ENCODE peak calls at places on chromosome 1, in nine cellular contexts. One of them, this sample, is unnamed. For H3K9me3, the result is how much of the 10 kb centered on the place peaks cover.

GRCh38 chr1:32464716-32465540 is at the start of gene ZBTB8B:
- DNase-seq in mesenchymal stem cell: peak
- DNase-seq in uterus: peak
- DNase-seq in T-helper 17 cell: no peak
- DNase-seq in right atrium auricular region: no peak
- DNase-seq in astrocyte: peak
- DNase-seq in mammary epithelial cell: peak
- DNase-seq in Peyer's patch: no peak
- DNase-seq in ovary: peak
- DNase-seq in this sample: peak

GRCh38 chr1:93565496-93566221 is 116.0 kb downstream of the BCAR3 start:
- DNase-seq in mesenchymal stem cell: no peak
- DNase-seq in Peyer's patch: no peak
- DNase-seq in T-helper 17 cell: no peak
- DNase-seq in uterus: no peak
- DNase-seq in mammary epithelial cell: no peak
- DNase-seq in astrocyte: peak
- DNase-seq in ovary: no peak
- DNase-seq in right atrium auricular region: no peak
- DNase-seq in this sample: no peak

GRCh38 chr1:22639286-22639685 is 2.9 kb downstream of the C1QA start:
- DNase-seq in T-helper 17 cell: no peak
- DNase-seq in ovary: no peak
- DNase-seq in uterus: no peak
- DNase-seq in mammary epithelial cell: no peak
- DNase-seq in Peyer's patch: no peak
- DNase-seq in mesenchymal stem cell: peak
- DNase-seq in astrocyte: peak
- DNase-seq in right atrium auricular region: no peak
- DNase-seq in this sample: no peak

GRCh38 chr1:79052829-79053449 is 46.4 kb upstream of the ADGRL4 start:
- DNase-seq in right atrium auricular region: no peak
- DNase-seq in uterus: no peak
- DNase-seq in Peyer's patch: no peak
- DNase-seq in mesenchymal stem cell: no peak
- DNase-seq in astrocyte: no peak
- DNase-seq in ovary: no peak
- DNase-seq in mammary epithelial cell: no peak
- DNase-seq in T-helper 17 cell: no peak
- DNase-seq in this sample: no peak

GRCh38 chr1:21644348-21644747 is 24.8 kb downstream of the RAP1GAP start:
- DNase-seq in astrocyte: no peak
- DNase-seq in right atrium auricular region: no peak
- DNase-seq in Peyer's patch: no peak
- DNase-seq in ovary: no peak
- DNase-seq in mammary epithelial cell: no peak
- DNase-seq in uterus: no peak
- DNase-seq in T-helper 17 cell: no peak
- DNase-seq in mesenchymal stem cell: no peak
- DNase-seq in this sample: no peak

GRCh38 chr1:32665915-32666314 is 14.9 kb downstream of the RBBP4 start:
- DNase-seq in ovary: no peak
- DNase-seq in right atrium auricular region: no peak
- DNase-seq in astrocyte: no peak
- DNase-seq in mammary epithelial cell: no peak
- DNase-seq in uterus: no peak
- DNase-seq in Peyer's patch: no peak
- DNase-seq in mesenchymal stem cell: no peak
- DNase-seq in T-helper 17 cell: no peak
- DNase-seq in this sample: no peak

GRCh38 chr1:194076646-194077045 is 890.2 kb upstream of the B3GALT2 start:
- DNase-seq in mesenchymal stem cell: peak
- DNase-seq in T-helper 17 cell: no peak
- DNase-seq in uterus: no peak
- DNase-seq in Peyer's patch: no peak
- DNase-seq in ovary: no peak
- DNase-seq in astrocyte: peak
- DNase-seq in mammary epithelial cell: no peak
- DNase-seq in right atrium auricular region: no peak
- DNase-seq in this sample: no peak

GRCh38 chr1:197130677-197131304 is 15.7 kb downstream of the ASPM start:
- DNase-seq in mammary epithelial cell: peak
- DNase-seq in T-helper 17 cell: no peak
- DNase-seq in astrocyte: peak
- DNase-seq in Peyer's patch: no peak
- DNase-seq in ovary: no peak
- DNase-seq in mesenchymal stem cell: peak
- DNase-seq in right atrium auricular region: no peak
- DNase-seq in uterus: no peak
- DNase-seq in this sample: no peak

GRCh38 chr1:15703562-15703961 is 19.4 kb downstream of the PLEKHM2 start:
- DNase-seq in uterus: peak
- DNase-seq in right atrium auricular region: peak
- DNase-seq in mammary epithelial cell: peak
- DNase-seq in mesenchymal stem cell: peak
- DNase-seq in astrocyte: peak
- DNase-seq in Peyer's patch: no peak
- DNase-seq in ovary: peak
- DNase-seq in T-helper 17 cell: no peak
- DNase-seq in this sample: peak

GRCh38 chr1:35947547-35947946 is 16.6 kb downstream of the AGO3 start:
- DNase-seq in astrocyte: no peak
- DNase-seq in uterus: no peak
- DNase-seq in ovary: no peak
- DNase-seq in mesenchymal stem cell: peak
- DNase-seq in T-helper 17 cell: no peak
- DNase-seq in mammary epithelial cell: no peak
- DNase-seq in Peyer's patch: no peak
- DNase-seq in right atrium auricular region: no peak
- DNase-seq in this sample: no peak

GRCh38 chr1:221672160-221672762 is 69.6 kb downstream of the DUSP10 start:
- DNase-seq in mesenchymal stem cell: peak
- DNase-seq in right atrium auricular region: no peak
- DNase-seq in astrocyte: peak
- DNase-seq in T-helper 17 cell: no peak
- DNase-seq in ovary: no peak
- DNase-seq in Peyer's patch: no peak
- DNase-seq in uterus: no peak
- DNase-seq in mammary epithelial cell: peak
- DNase-seq in this sample: no peak

GRCh38 chr1:172838681-172839313 is 179.9 kb downstream of the FASLG start:
- DNase-seq in ovary: no peak
- DNase-seq in T-helper 17 cell: no peak
- DNase-seq in right atrium auricular region: no peak
- DNase-seq in Peyer's patch: no peak
- DNase-seq in mammary epithelial cell: no peak
- DNase-seq in astrocyte: no peak
- DNase-seq in uterus: no peak
- DNase-seq in mesenchymal stem cell: no peak
- DNase-seq in this sample: no peak

GRCh38 chr1:94954292-94955220 is 27.6 kb upstream of the CNN3 start:
- DNase-seq in ovary: no peak
- DNase-seq in Peyer's patch: no peak
- DNase-seq in right atrium auricular region: no peak
- DNase-seq in astrocyte: no peak
- DNase-seq in T-helper 17 cell: no peak
- DNase-seq in mesenchymal stem cell: peak
- DNase-seq in uterus: no peak
- DNase-seq in mammary epithelial cell: no peak
- DNase-seq in this sample: no peak

GRCh38 chr1:6700853-6701436 is 671 bp downstream of the DNAJC11 start:
- DNase-seq in mesenchymal stem cell: peak
- DNase-seq in right atrium auricular region: no peak
- DNase-seq in T-helper 17 cell: no peak
- DNase-seq in ovary: no peak
- DNase-seq in Peyer's patch: no peak
- DNase-seq in astrocyte: no peak
- DNase-seq in uterus: no peak
- DNase-seq in mammary epithelial cell: peak
- DNase-seq in this sample: no peak

GRCh38 chr1:80218112-80218511 is 1211.6 kb upstream of the ADGRL4 start:
- DNase-seq in ovary: no peak
- DNase-seq in right atrium auricular region: no peak
- DNase-seq in Peyer's patch: no peak
- DNase-seq in mammary epithelial cell: peak
- DNase-seq in mesenchymal stem cell: peak
- DNase-seq in T-helper 17 cell: no peak
- DNase-seq in uterus: no peak
- DNase-seq in astrocyte: peak
- DNase-seq in this sample: no peak

GRCh38 chr1:199687321-199687720 is 340.2 kb upstream of the NR5A2 start:
- DNase-seq in T-helper 17 cell: no peak
- DNase-seq in Peyer's patch: no peak
- DNase-seq in uterus: no peak
- DNase-seq in mesenchymal stem cell: peak
- DNase-seq in ovary: no peak
- DNase-seq in mammary epithelial cell: peak
- DNase-seq in astrocyte: peak
- DNase-seq in right atrium auricular region: no peak
- DNase-seq in this sample: no peak

GRCh38 chr1:21361506-21361905 is 71.2 kb upstream of the ECE1 start:
- DNase-seq in Peyer's patch: no peak
- DNase-seq in T-helper 17 cell: no peak
- DNase-seq in uterus: no peak
- DNase-seq in astrocyte: no peak
- DNase-seq in ovary: no peak
- DNase-seq in mesenchymal stem cell: no peak
- DNase-seq in mammary epithelial cell: peak
- DNase-seq in right atrium auricular region: no peak
- DNase-seq in this sample: no peak

GRCh38 chr1:30903343-30904034 is 5.1 kb downstream of the SDC3 start:
- DNase-seq in Peyer's patch: no peak
- DNase-seq in uterus: no peak
- DNase-seq in mesenchymal stem cell: peak
- DNase-seq in T-helper 17 cell: no peak
- DNase-seq in ovary: no peak
- DNase-seq in right atrium auricular region: no peak
- DNase-seq in astrocyte: no peak
- DNase-seq in mammary epithelial cell: no peak
- DNase-seq in this sample: no peak

GRCh38 chr1:108817016-108817415 is 39.9 kb downstream of the AKNAD1 start:
- DNase-seq in ovary: peak
- DNase-seq in astrocyte: peak
- DNase-seq in Peyer's patch: no peak
- DNase-seq in T-helper 17 cell: no peak
- DNase-seq in mesenchymal stem cell: peak
- DNase-seq in uterus: peak
- DNase-seq in mammary epithelial cell: peak
- DNase-seq in right atrium auricular region: no peak
- DNase-seq in this sample: no peak

DNA sequence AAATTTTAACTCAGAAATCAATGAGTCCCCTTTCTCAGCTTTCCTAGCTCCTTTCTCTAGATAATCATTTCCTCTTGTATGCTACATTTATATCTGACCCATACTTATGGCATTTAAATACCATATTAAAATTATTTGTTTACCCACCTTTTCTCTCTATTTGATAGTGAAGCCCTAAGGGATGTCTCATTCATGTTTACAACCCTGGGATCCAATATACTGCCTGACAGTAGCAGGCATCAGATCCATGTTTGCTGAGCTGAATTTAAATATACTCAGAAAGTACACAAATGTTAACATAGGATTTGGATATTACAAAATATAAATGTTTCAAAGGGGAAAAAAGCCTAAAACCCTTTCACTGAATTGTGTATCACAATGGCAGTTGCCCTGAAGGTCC is 26.5 kb downstream of the SCMH1 start:
- DNase-seq in mesenchymal stem cell: no peak
- DNase-seq in ovary: no peak
- DNase-seq in mammary epithelial cell: no peak
- DNase-seq in uterus: no peak
- DNase-seq in astrocyte: no peak
- DNase-seq in T-helper 17 cell: no peak
- DNase-seq in right atrium auricular region: no peak
- DNase-seq in Peyer's patch: no peak
- DNase-seq in this sample: no peak
- H3K9me3 ChIP-seq in mesenchymal stem cell: under half
- H3K9me3 ChIP-seq in ovary: under half
- H3K9me3 ChIP-seq in mammary epithelial cell: under half
- H3K9me3 ChIP-seq in uterus: under half
- H3K9me3 ChIP-seq in astrocyte: under half
- H3K9me3 ChIP-seq in T-helper 17 cell: under half
- H3K9me3 ChIP-seq in right atrium auricular region: under half
- H3K9me3 ChIP-seq in Peyer's patch: under half
- H3K9me3 ChIP-seq in this sample: under half

GRCh38 chr1:64687725-64688285 is 57.1 kb upstream of the RAVER2 start:
- DNase-seq in astrocyte: peak
- DNase-seq in Peyer's patch: no peak
- DNase-seq in uterus: no peak
- DNase-seq in ovary: peak
- DNase-seq in right atrium auricular region: no peak
- DNase-seq in mesenchymal stem cell: peak
- DNase-seq in mammary epithelial cell: no peak
- DNase-seq in T-helper 17 cell: no peak
- DNase-seq in this sample: peak
- H3K9me3 ChIP-seq in astrocyte: under half
- H3K9me3 ChIP-seq in Peyer's patch: under half
- H3K9me3 ChIP-seq in uterus: under half
- H3K9me3 ChIP-seq in ovary: under half
- H3K9me3 ChIP-seq in right atrium auricular region: under half
- H3K9me3 ChIP-seq in mesenchymal stem cell: under half
- H3K9me3 ChIP-seq in mammary epithelial cell: under half
- H3K9me3 ChIP-seq in T-helper 17 cell: under half
- H3K9me3 ChIP-seq in this sample: under half

GRCh38 chr1:2941040-2941439 is 80.2 kb upstream of the ACTRT2 start:
- DNase-seq in astrocyte: no peak
- DNase-seq in uterus: no peak
- DNase-seq in right atrium auricular region: no peak
- DNase-seq in T-helper 17 cell: no peak
- DNase-seq in ovary: no peak
- DNase-seq in mammary epithelial cell: no peak
- DNase-seq in Peyer's patch: no peak
- DNase-seq in mesenchymal stem cell: no peak
- DNase-seq in this sample: no peak
- H3K9me3 ChIP-seq in astrocyte: under half
- H3K9me3 ChIP-seq in uterus: under half
- H3K9me3 ChIP-seq in right atrium auricular region: under half
- H3K9me3 ChIP-seq in T-helper 17 cell: under half
- H3K9me3 ChIP-seq in ovary: under half
- H3K9me3 ChIP-seq in mammary epithelial cell: under half
- H3K9me3 ChIP-seq in Peyer's patch: under half
- H3K9me3 ChIP-seq in mesenchymal stem cell: under half
- H3K9me3 ChIP-seq in this sample: under half

DNA sequence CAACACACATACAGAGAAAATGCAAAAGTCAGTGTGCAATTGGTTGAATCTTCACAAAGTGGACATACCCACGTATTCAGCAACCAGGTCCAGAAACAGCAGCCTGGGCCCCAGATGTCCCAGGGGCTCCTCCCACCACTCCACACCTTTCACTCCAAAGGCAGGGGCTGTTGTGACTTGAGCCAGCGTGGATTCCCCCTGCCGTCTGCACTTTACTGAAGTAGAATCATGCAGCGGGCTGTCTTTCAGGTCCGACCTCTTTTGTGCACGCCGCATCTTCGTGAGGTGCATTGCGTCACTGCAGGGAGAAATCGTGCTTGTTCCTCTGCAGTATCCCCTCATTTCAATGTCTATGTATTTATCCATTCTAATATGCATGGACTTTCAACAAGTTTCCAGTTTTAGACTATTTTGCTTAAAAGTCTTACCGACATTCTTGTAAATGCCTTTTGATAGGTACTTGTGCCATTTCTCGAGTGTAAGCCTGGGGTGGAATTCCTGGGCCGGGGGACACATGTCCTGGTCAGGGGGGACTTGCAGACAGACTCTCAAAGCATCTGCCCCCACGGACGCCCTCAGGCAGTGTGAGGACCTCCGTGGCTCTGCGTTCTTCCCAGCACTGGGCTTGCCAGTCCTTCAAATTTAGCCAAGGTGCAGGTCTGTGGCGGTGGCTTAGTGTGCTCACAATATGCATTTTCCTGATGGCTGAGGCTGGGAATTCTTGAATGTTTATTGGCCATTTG is 29.3 kb upstream of the ACTRT2 start:
- DNase-seq in ovary: no peak
- DNase-seq in astrocyte: no peak
- DNase-seq in right atrium auricular region: no peak
- DNase-seq in T-helper 17 cell: no peak
- DNase-seq in Peyer's patch: no peak
- DNase-seq in mammary epithelial cell: no peak
- DNase-seq in mesenchymal stem cell: no peak
- DNase-seq in uterus: no peak
- DNase-seq in this sample: peak
- H3K9me3 ChIP-seq in ovary: under half
- H3K9me3 ChIP-seq in astrocyte: under half
- H3K9me3 ChIP-seq in right atrium auricular region: under half
- H3K9me3 ChIP-seq in T-helper 17 cell: under half
- H3K9me3 ChIP-seq in Peyer's patch: under half
- H3K9me3 ChIP-seq in mammary epithelial cell: under half
- H3K9me3 ChIP-seq in mesenchymal stem cell: under half
- H3K9me3 ChIP-seq in uterus: under half
- H3K9me3 ChIP-seq in this sample: under half